ENCODE peak calls at places on chromosomes 2 and 18, in eight cellular contexts. Y is AG10803; U is astrocyte of the spinal cord; I is GM10248; O is neural progenitor cell; D is stimulated activated CD4-positive, alpha-beta T cell treated with anti-CD3 and anti-CD28 coated beads, Interleukin-15, amount 100 ng/mL, for 24 hours; E is AG08396; W is tibial nerve. S is an unnamed sample.

GRCh38 chr2:128753321-128753720 is 434.7 kb upstream of the HS6ST1 start:
- DNase-seq in W (no peak), O (no peak), E (no peak), D (no peak), I (no peak), U (no peak), Y (no peak), S (no peak)

GRCh38 chr2:41728757-41729338 is 319.0 kb upstream of the PKDCC start:
- DNase-seq in W (no peak), E (no peak), O (no peak), D (no peak), U (no peak), I (no peak), Y (no peak), S (no peak)

GRCh38 chr18:75276813-75277628 is 66.4 kb downstream of the TSHZ1 start:
- DNase-seq in O (no peak), I (no peak), E (no peak), U (peak), D (peak), W (no peak), Y (peak), S (no peak)

GRCh38 chr2:118013221-118013723 is 598 bp downstream of the CCDC93 start:
- DNase-seq in W (no peak), O (peak), E (peak), Y (peak), I (peak), D (peak), U (no peak), S (peak)

GRCh38 chr18:31516432-31516831 is 18.5 kb downstream of the DSG2 start:
- DNase-seq in U (no peak), D (no peak), W (no peak), E (no peak), Y (no peak), O (peak), I (no peak), S (no peak)

GRCh38 chr2:119155633-119156032 is 2.9 kb downstream of the C1QL2 start:
- DNase-seq in D (no peak), E (no peak), I (no peak), Y (no peak), W (no peak), O (peak), U (no peak), S (no peak)

GRCh38 chr2:19902272-19902730 is 518 bp upstream of the TTC32 start:
- DNase-seq in I (peak), W (no peak), E (no peak), U (no peak), O (no peak), D (no peak), Y (no peak), S (no peak)

GRCh38 chr18:49652841-49653240 is 91.0 kb downstream of the LIPG start:
- DNase-seq in U (no peak), O (peak), I (no peak), D (no peak), Y (no peak), W (no peak), E (no peak), S (no peak)

GRCh38 chr2:133843091-133843490 is 274.8 kb upstream of the NCKAP5 start:
- DNase-seq in E (no peak), U (peak), D (no peak), I (no peak), O (no peak), W (no peak), Y (peak), S (no peak)

GRCh38 chr18:3499498-3499897 is 49.5 kb downstream of the TGIF1 start:
- DNase-seq in I (no peak), E (peak), Y (no peak), W (no peak), D (no peak), U (no peak), O (peak), S (no peak)

GRCh38 chr18:26746284-26747130 is 119.0 kb downstream of the AQP4 start:
- DNase-seq in O (no peak), Y (no peak), U (peak), W (no peak), E (no peak), D (no peak), I (no peak), S (no peak)

GRCh38 chr2:219266232-219266631 is 12.5 kb upstream of the TUBA4A start:
- DNase-seq in U (no peak), W (no peak), Y (no peak), I (no peak), D (no peak), O (no peak), E (no peak), S (no peak)

GRCh38 chr18:77495982-77496690 is 246.5 kb downstream of the GALR1 start:
- DNase-seq in U (no peak), W (no peak), Y (no peak), I (no peak), O (no peak), E (no peak), D (no peak), S (no peak)

GRCh38 chr18:70121842-70122241 is 83.6 kb downstream of the RTTN start:
- DNase-seq in E (no peak), W (no peak), D (no peak), U (no peak), O (no peak), Y (no peak), I (no peak), S (no peak)

GRCh38 chr2:20457027-20457426 is 10.2 kb downstream of the RHOB start:
- DNase-seq in O (no peak), I (peak), W (no peak), Y (no peak), D (peak), E (peak), U (no peak), S (no peak)

S was measured in suprapubic skin.